ENCODE peak calls at places on chromosomes 11 and 22, in eight cellular contexts. One of them, this sample, is unnamed.

GRCh38 chr11:117859061-117859460 is 17.4 kb downstream of the FXYD6 start:
- DNase-seq in globus pallidus: no peak
- DNase-seq in stimulated activated naive CD4-positive, alpha-beta T cell: no peak
- DNase-seq in right cardiac atrium: no peak
- DNase-seq in activated T-helper 1 cell treated with anti-CD3 and anti-CD28 coated beads, Interleukin-12 subunit alpha, Interleukin-12 subunit beta, Interleukin-2, Interleukin-4 antibody, amounts not matched to agents 30 ng/mL and 10 ng/mL and 1 ng/mL, durations not matched to agents 14 hours and 24 hours and 36 hours: no peak
- DNase-seq in Kasumi-1: no peak
- DNase-seq in heart left ventricle: no peak
- DNase-seq in T-helper 17 cell: no peak
- DNase-seq in this sample: no peak

GRCh38 chr22:38177926-38178604 is 3.6 kb downstream of the PLA2G6 start:
- DNase-seq in globus pallidus: peak; percentile 77
- DNase-seq in stimulated activated naive CD4-positive, alpha-beta T cell: no peak
- DNase-seq in right cardiac atrium: peak; percentile 44
- DNase-seq in activated T-helper 1 cell treated with anti-CD3 and anti-CD28 coated beads, Interleukin-12 subunit alpha, Interleukin-12 subunit beta, Interleukin-2, Interleukin-4 antibody, amounts not matched to agents 30 ng/mL and 10 ng/mL and 1 ng/mL, durations not matched to agents 14 hours and 24 hours and 36 hours: no peak
- DNase-seq in Kasumi-1: no peak
- DNase-seq in heart left ventricle: no peak
- DNase-seq in T-helper 17 cell: no peak
- DNase-seq in this sample: no peak

GRCh38 chr11:43950323-43950855 is 8.0 kb downstream of the C11orf96 start:
- DNase-seq in globus pallidus: no peak
- DNase-seq in stimulated activated naive CD4-positive, alpha-beta T cell: no peak
- DNase-seq in right cardiac atrium: no peak
- DNase-seq in activated T-helper 1 cell treated with anti-CD3 and anti-CD28 coated beads, Interleukin-12 subunit alpha, Interleukin-12 subunit beta, Interleukin-2, Interleukin-4 antibody, amounts not matched to agents 30 ng/mL and 10 ng/mL and 1 ng/mL, durations not matched to agents 14 hours and 24 hours and 36 hours: no peak
- DNase-seq in Kasumi-1: no peak
- DNase-seq in heart left ventricle: no peak
- DNase-seq in T-helper 17 cell: no peak
- DNase-seq in this sample: no peak

GRCh38 chr11:116773203-116774112 is 671 bp upstream of the BUD13 start:
- DNase-seq in globus pallidus: no peak
- DNase-seq in stimulated activated naive CD4-positive, alpha-beta T cell: no peak
- DNase-seq in right cardiac atrium: no peak
- DNase-seq in activated T-helper 1 cell treated with anti-CD3 and anti-CD28 coated beads, Interleukin-12 subunit alpha, Interleukin-12 subunit beta, Interleukin-2, Interleukin-4 antibody, amounts not matched to agents 30 ng/mL and 10 ng/mL and 1 ng/mL, durations not matched to agents 14 hours and 24 hours and 36 hours: no peak
- DNase-seq in Kasumi-1: peak; percentile 69
- DNase-seq in heart left ventricle: no peak
- DNase-seq in T-helper 17 cell: no peak
- DNase-seq in this sample: peak; percentile 49

GRCh38 chr22:49703990-49704344 is 123.7 kb downstream of the BRD1 start:
- DNase-seq in globus pallidus: no peak
- DNase-seq in stimulated activated naive CD4-positive, alpha-beta T cell: no peak
- DNase-seq in right cardiac atrium: no peak
- DNase-seq in activated T-helper 1 cell treated with anti-CD3 and anti-CD28 coated beads, Interleukin-12 subunit alpha, Interleukin-12 subunit beta, Interleukin-2, Interleukin-4 antibody, amounts not matched to agents 30 ng/mL and 10 ng/mL and 1 ng/mL, durations not matched to agents 14 hours and 24 hours and 36 hours: no peak
- DNase-seq in Kasumi-1: no peak
- DNase-seq in heart left ventricle: no peak
- DNase-seq in T-helper 17 cell: no peak
- DNase-seq in this sample: no peak

GRCh38 chr11:10390375-10390774 is 64.7 kb upstream of the AMPD3 start:
- DNase-seq in globus pallidus: no peak
- DNase-seq in stimulated activated naive CD4-positive, alpha-beta T cell: no peak
- DNase-seq in right cardiac atrium: no peak
- DNase-seq in activated T-helper 1 cell treated with anti-CD3 and anti-CD28 coated beads, Interleukin-12 subunit alpha, Interleukin-12 subunit beta, Interleukin-2, Interleukin-4 antibody, amounts not matched to agents 30 ng/mL and 10 ng/mL and 1 ng/mL, durations not matched to agents 14 hours and 24 hours and 36 hours: no peak
- DNase-seq in Kasumi-1: no peak
- DNase-seq in heart left ventricle: no peak
- DNase-seq in T-helper 17 cell: no peak
- DNase-seq in this sample: no peak

GRCh38 chr11:61193596-61193995 is 9.7 kb upstream of the PGA3 start:
- DNase-seq in globus pallidus: no peak
- DNase-seq in stimulated activated naive CD4-positive, alpha-beta T cell: no peak
- DNase-seq in right cardiac atrium: no peak
- DNase-seq in activated T-helper 1 cell treated with anti-CD3 and anti-CD28 coated beads, Interleukin-12 subunit alpha, Interleukin-12 subunit beta, Interleukin-2, Interleukin-4 antibody, amounts not matched to agents 30 ng/mL and 10 ng/mL and 1 ng/mL, durations not matched to agents 14 hours and 24 hours and 36 hours: no peak
- DNase-seq in Kasumi-1: no peak
- DNase-seq in heart left ventricle: no peak
- DNase-seq in T-helper 17 cell: no peak
- DNase-seq in this sample: no peak

GRCh38 chr11:13963169-13963948 is 836 bp downstream of the SPON1 start:
- DNase-seq in globus pallidus: no peak
- DNase-seq in stimulated activated naive CD4-positive, alpha-beta T cell: peak; percentile 6
- DNase-seq in right cardiac atrium: peak; percentile 43
- DNase-seq in activated T-helper 1 cell treated with anti-CD3 and anti-CD28 coated beads, Interleukin-12 subunit alpha, Interleukin-12 subunit beta, Interleukin-2, Interleukin-4 antibody, amounts not matched to agents 30 ng/mL and 10 ng/mL and 1 ng/mL, durations not matched to agents 14 hours and 24 hours and 36 hours: no peak
- DNase-seq in Kasumi-1: peak; percentile 3
- DNase-seq in heart left ventricle: no peak
- DNase-seq in T-helper 17 cell: no peak
- DNase-seq in this sample: no peak

This sample was measured in HL-60.